ENCODE peak calls at places on chromosomes 11 and 22, in six cellular contexts. One of them, this sample, is unnamed.

GRCh38 chr11:65524010-65524746 is 705 bp upstream of the SCYL1 start:
- DNase-seq in neural progenitor cell: no peak
- DNase-seq in GM23248: peak; percentile 71
- DNase-seq in SK-N-SH: peak; percentile 54
- DNase-seq in OCI-LY7: no peak
- DNase-seq in GM23338: no peak
- DNase-seq in this sample: no peak

GRCh38 chr22:35051791-35052190 is 14.2 kb upstream of the ISX start:
- DNase-seq in GM23338: no peak
- DNase-seq in neural progenitor cell: no peak
- DNase-seq in SK-N-SH: no peak
- DNase-seq in OCI-LY7: no peak
- DNase-seq in GM23248: no peak
- DNase-seq in this sample: no peak

GRCh38 chr11:34274712-34275398 is 83.0 kb downstream of the ABTB2 start:
- DNase-seq in neural progenitor cell: no peak
- DNase-seq in OCI-LY7: no peak
- DNase-seq in GM23248: peak; percentile 99
- DNase-seq in GM23338: no peak
- DNase-seq in SK-N-SH: peak; percentile 56
- DNase-seq in this sample: peak; percentile 91

GRCh38 chr22:41687901-41688364 is 734 bp downstream of the SNU13 start:
- DNase-seq in neural progenitor cell: peak; percentile 54
- DNase-seq in GM23338: peak; percentile 63
- DNase-seq in GM23248: peak; percentile 62
- DNase-seq in OCI-LY7: peak; percentile 52
- DNase-seq in SK-N-SH: peak; percentile 27
- DNase-seq in this sample: peak; percentile 51

GRCh38 chr22:27810566-27810965 is 9.0 kb upstream of the MN1 start:
- DNase-seq in GM23248: peak; percentile 89
- DNase-seq in SK-N-SH: no peak
- DNase-seq in GM23338: no peak
- DNase-seq in neural progenitor cell: peak; percentile 42
- DNase-seq in OCI-LY7: no peak
- DNase-seq in this sample: peak; percentile 71

GRCh38 chr22:39546889-39547586 is 14.5 kb upstream of the RPS19BP1 start:
- DNase-seq in GM23248: peak; percentile 56
- DNase-seq in neural progenitor cell: no peak
- DNase-seq in OCI-LY7: no peak
- DNase-seq in GM23338: no peak
- DNase-seq in SK-N-SH: no peak
- DNase-seq in this sample: no peak

GRCh38 chr11:6572215-6572614 is 31.2 kb downstream of the RRP8 start:
- DNase-seq in GM23338: no peak
- DNase-seq in neural progenitor cell: no peak
- DNase-seq in OCI-LY7: no peak
- DNase-seq in SK-N-SH: no peak
- DNase-seq in GM23248: peak; percentile 86
- DNase-seq in this sample: no peak

GRCh38 chr11:118996926-118997626 is 862 bp upstream of the CENATAC start:
- DNase-seq in OCI-LY7: peak; percentile 69
- DNase-seq in neural progenitor cell: peak; percentile 18
- DNase-seq in GM23338: peak; percentile 63
- DNase-seq in GM23248: peak; percentile 66
- DNase-seq in SK-N-SH: peak; percentile 66
- DNase-seq in this sample: no peak

GRCh38 chr11:11420512-11420911 is 67.5 kb upstream of the CSNK2A3 start:
- DNase-seq in OCI-LY7: no peak
- DNase-seq in GM23338: no peak
- DNase-seq in SK-N-SH: no peak
- DNase-seq in GM23248: no peak
- DNase-seq in neural progenitor cell: no peak
- DNase-seq in this sample: no peak

GRCh38 chr11:100830978-100831732 is 144.1 kb downstream of the ARHGAP42 start:
- DNase-seq in OCI-LY7: no peak
- DNase-seq in GM23338: peak; percentile 30
- DNase-seq in SK-N-SH: no peak
- DNase-seq in neural progenitor cell: no peak
- DNase-seq in GM23248: peak; percentile 69
- DNase-seq in this sample: peak; percentile 23

GRCh38 chr11:117816846-117817212 is 7.7 kb downstream of the FXYD2 start:
- DNase-seq in neural progenitor cell: no peak
- DNase-seq in GM23248: no peak
- DNase-seq in GM23338: no peak
- DNase-seq in OCI-LY7: no peak
- DNase-seq in SK-N-SH: no peak
- DNase-seq in this sample: no peak

GRCh38 chr22:21839765-21840140 is 27.7 kb downstream of the MAPK1 start:
- DNase-seq in OCI-LY7: no peak
- DNase-seq in GM23338: no peak
- DNase-seq in GM23248: no peak
- DNase-seq in neural progenitor cell: no peak
- DNase-seq in SK-N-SH: no peak
- DNase-seq in this sample: no peak

GRCh38 chr22:34622602-34623001 is 443.4 kb upstream of the ISX start:
- DNase-seq in GM23338: no peak
- DNase-seq in SK-N-SH: no peak
- DNase-seq in GM23248: no peak
- DNase-seq in neural progenitor cell: no peak
- DNase-seq in OCI-LY7: no peak
- DNase-seq in this sample: no peak

GRCh38 chr11:65529475-65530156 is 4.7 kb downstream of the SCYL1 start:
- DNase-seq in neural progenitor cell: no peak
- DNase-seq in GM23338: no peak
- DNase-seq in SK-N-SH: peak; percentile 4
- DNase-seq in OCI-LY7: no peak
- DNase-seq in GM23248: no peak
- DNase-seq in this sample: no peak

GRCh38 chr11:78961186-78961782 is 386.6 kb upstream of the NARS2 start:
- DNase-seq in SK-N-SH: peak; percentile 66
- DNase-seq in GM23338: peak; percentile 89
- DNase-seq in GM23248: peak; percentile 29
- DNase-seq in neural progenitor cell: peak; percentile 68
- DNase-seq in OCI-LY7: no peak
- DNase-seq in this sample: peak; percentile 57

GRCh38 chr11:80948781-80949180 is 1508.0 kb upstream of the TENM4 start:
- DNase-seq in GM23248: no peak
- DNase-seq in GM23338: no peak
- DNase-seq in OCI-LY7: no peak
- DNase-seq in SK-N-SH: no peak
- DNase-seq in neural progenitor cell: no peak
- DNase-seq in this sample: no peak

GRCh38 chr11:71527576-71528210 is 626 bp downstream of the KRTAP5-7 start:
- DNase-seq in OCI-LY7: no peak
- DNase-seq in GM23338: no peak
- DNase-seq in neural progenitor cell: no peak
- DNase-seq in SK-N-SH: no peak
- DNase-seq in GM23248: no peak
- DNase-seq in this sample: no peak

GRCh38 chr11:78660451-78660850 is 85.8 kb upstream of the NARS2 start:
- DNase-seq in OCI-LY7: no peak
- DNase-seq in GM23248: peak; percentile 49
- DNase-seq in SK-N-SH: no peak
- DNase-seq in GM23338: no peak
- DNase-seq in neural progenitor cell: no peak
- DNase-seq in this sample: no peak

GRCh38 chr11:69115586-69116560 is 39.9 kb upstream of the SMIM38 start:
- DNase-seq in GM23248: no peak
- DNase-seq in OCI-LY7: no peak
- DNase-seq in GM23338: no peak
- DNase-seq in SK-N-SH: no peak
- DNase-seq in neural progenitor cell: no peak
- DNase-seq in this sample: no peak

GRCh38 chr11:117199061-117199915 is at the start of gene TAGLN:
- DNase-seq in SK-N-SH: no peak
- DNase-seq in GM23338: peak; percentile 95
- DNase-seq in GM23248: peak; percentile 93
- DNase-seq in neural progenitor cell: peak; percentile 84
- DNase-seq in OCI-LY7: no peak
- DNase-seq in this sample: peak; percentile 78

GRCh38 chr11:83367745-83368144 is 81.6 kb upstream of the CCDC90B start:
- DNase-seq in SK-N-SH: no peak
- DNase-seq in OCI-LY7: no peak
- DNase-seq in GM23248: no peak
- DNase-seq in GM23338: peak; percentile 20
- DNase-seq in neural progenitor cell: peak; percentile 65
- DNase-seq in this sample: no peak

GRCh38 chr22:44196731-44197131 is 16.0 kb downstream of the PARVG start:
- DNase-seq in GM23338: no peak
- DNase-seq in neural progenitor cell: no peak
- DNase-seq in SK-N-SH: no peak
- DNase-seq in GM23248: no peak
- DNase-seq in OCI-LY7: no peak
- DNase-seq in this sample: no peak

GRCh38 chr11:121300972-121301699 is 8.6 kb downstream of the SC5D start:
- DNase-seq in GM23248: no peak
- DNase-seq in GM23338: no peak
- DNase-seq in SK-N-SH: no peak
- DNase-seq in neural progenitor cell: no peak
- DNase-seq in OCI-LY7: no peak
- DNase-seq in this sample: no peak

GRCh38 chr11:133243832-133244231 is 288.5 kb downstream of the OPCML start:
- DNase-seq in GM23338: peak; percentile 68
- DNase-seq in OCI-LY7: no peak
- DNase-seq in neural progenitor cell: peak; percentile 9
- DNase-seq in SK-N-SH: no peak
- DNase-seq in GM23248: no peak
- DNase-seq in this sample: no peak

GRCh38 chr11:27279491-27279890 is 83.5 kb downstream of the CCDC34 start:
- DNase-seq in SK-N-SH: no peak
- DNase-seq in neural progenitor cell: no peak
- DNase-seq in GM23248: no peak
- DNase-seq in OCI-LY7: no peak
- DNase-seq in GM23338: no peak
- DNase-seq in this sample: no peak

GRCh38 chr11:89016214-89016613 is 49.6 kb downstream of the GRM5 start:
- DNase-seq in GM23338: no peak
- DNase-seq in neural progenitor cell: no peak
- DNase-seq in OCI-LY7: no peak
- DNase-seq in GM23248: no peak
- DNase-seq in SK-N-SH: no peak
- DNase-seq in this sample: no peak

GRCh38 chr11:94400839-94401772 is at the start of gene GPR83:
- DNase-seq in OCI-LY7: no peak
- DNase-seq in SK-N-SH: peak; percentile 73
- DNase-seq in GM23248: peak; percentile 49
- DNase-seq in neural progenitor cell: peak; percentile 75
- DNase-seq in GM23338: peak; percentile 75
- DNase-seq in this sample: peak; percentile 29

GRCh38 chr22:46464296-46464695 is 73.1 kb downstream of the CELSR1 start:
- DNase-seq in GM23338: no peak
- DNase-seq in neural progenitor cell: no peak
- DNase-seq in OCI-LY7: no peak
- DNase-seq in SK-N-SH: no peak
- DNase-seq in GM23248: no peak
- DNase-seq in this sample: no peak

GRCh38 chr22:38137876-38138687 is 27.6 kb upstream of the BAIAP2L2 start:
- DNase-seq in GM23338: no peak
- DNase-seq in neural progenitor cell: no peak
- DNase-seq in SK-N-SH: no peak
- DNase-seq in OCI-LY7: no peak
- DNase-seq in GM23248: no peak
- DNase-seq in this sample: no peak
- TF ChIP-seq EZH2phosphoT487 in GM23338: no peak
- TF ChIP-seq EZH2phosphoT487 in neural progenitor cell: no peak
- TF ChIP-seq EZH2phosphoT487 in SK-N-SH: no peak
- TF ChIP-seq EZH2phosphoT487 in OCI-LY7: no peak
- TF ChIP-seq EZH2phosphoT487 in GM23248: no peak
- TF ChIP-seq EZH2phosphoT487 in this sample: no peak

DNA sequence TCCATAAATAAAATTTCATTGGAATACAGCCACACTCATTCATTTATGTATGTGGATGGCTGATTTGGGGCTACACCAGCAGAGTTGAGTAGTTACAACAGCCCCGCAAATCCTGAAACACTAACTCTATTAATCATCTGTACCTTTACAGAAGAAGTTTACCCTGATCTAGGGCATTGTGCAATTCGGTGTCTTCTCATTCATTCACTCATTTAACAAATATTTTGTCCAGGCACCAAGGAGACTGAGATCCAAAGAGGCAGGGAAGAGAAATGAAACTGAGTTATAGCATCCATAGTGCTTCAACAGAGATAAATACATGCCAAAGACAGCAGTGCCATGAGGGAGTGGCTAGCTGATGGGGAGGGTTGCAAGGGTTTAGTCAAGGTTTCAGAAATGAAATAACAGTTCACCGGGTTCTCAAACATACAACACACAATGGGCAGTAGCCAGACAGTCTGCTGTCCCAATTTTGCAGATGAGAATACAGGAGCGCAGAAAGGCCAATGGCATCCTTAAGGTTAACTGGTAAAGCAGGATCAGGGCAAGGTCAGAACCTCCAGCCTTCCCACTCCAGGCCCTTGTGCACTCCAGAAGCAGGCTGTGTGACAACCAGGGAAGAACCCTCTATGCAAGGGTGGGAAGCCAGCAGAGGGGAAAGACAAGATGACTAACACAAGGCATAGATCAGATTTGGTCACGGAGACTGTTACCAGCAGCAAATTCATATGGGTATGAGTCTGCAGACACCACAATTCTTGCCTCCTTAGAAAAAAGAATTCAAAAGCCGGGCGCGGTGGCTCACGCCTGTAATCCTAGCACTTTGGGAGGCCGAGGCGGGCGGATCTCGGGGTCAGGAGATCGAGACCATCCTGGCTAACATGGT is 40.0 kb upstream of the MTNR1B start:
- DNase-seq in GM23338: no peak
- DNase-seq in SK-N-SH: no peak
- DNase-seq in GM23248: peak; percentile 58
- DNase-seq in neural progenitor cell: no peak
- DNase-seq in OCI-LY7: no peak
- DNase-seq in this sample: no peak
- H3K27ac ChIP-seq in GM23338: no peak overlapping the region
- H3K27ac ChIP-seq in SK-N-SH: no peak overlapping the region
- H3K27ac ChIP-seq in GM23248: peak overlapping the region; percentile 54
- H3K27ac ChIP-seq in neural progenitor cell: no peak overlapping the region
- H3K27ac ChIP-seq in OCI-LY7: no peak overlapping the region
- H3K27ac ChIP-seq in this sample: no peak overlapping the region

DNA sequence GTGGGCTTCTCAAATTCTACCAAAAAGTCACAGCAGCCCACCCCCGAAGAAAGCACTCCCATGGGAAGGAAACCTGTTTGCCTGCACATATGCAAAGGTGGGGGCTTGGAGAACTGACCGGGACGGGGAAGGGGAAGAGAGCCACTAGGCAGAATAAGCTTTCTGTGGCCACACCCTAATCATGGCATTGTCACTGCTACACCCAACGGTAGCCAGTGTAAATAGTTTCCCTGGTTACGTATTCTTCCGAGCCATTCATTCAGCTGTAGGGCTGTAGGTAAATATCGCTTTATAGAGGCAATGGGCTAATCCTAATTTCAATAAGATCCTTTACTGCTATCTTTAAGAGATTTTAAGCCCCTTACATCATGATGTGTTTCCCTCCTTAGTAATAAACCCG is 61.7 kb downstream of the PRDM11 start:
- DNase-seq in GM23338: peak; percentile 14
- DNase-seq in GM23248: no peak
- DNase-seq in OCI-LY7: no peak
- DNase-seq in SK-N-SH: no peak
- DNase-seq in neural progenitor cell: no peak
- DNase-seq in this sample: no peak
- TF ChIP-seq EZH2phosphoT487 in GM23338: no peak
- TF ChIP-seq EZH2phosphoT487 in GM23248: no peak
- TF ChIP-seq EZH2phosphoT487 in OCI-LY7: no peak
- TF ChIP-seq EZH2phosphoT487 in SK-N-SH: no peak
- TF ChIP-seq EZH2phosphoT487 in neural progenitor cell: no peak
- TF ChIP-seq EZH2phosphoT487 in this sample: no peak

GRCh38 chr22:22902247-22902962 is 14.8 kb downstream of the IGLL5 start:
- DNase-seq in neural progenitor cell: no peak
- DNase-seq in OCI-LY7: no peak
- DNase-seq in SK-N-SH: no peak
- DNase-seq in GM23248: no peak
- DNase-seq in GM23338: no peak
- DNase-seq in this sample: no peak
- H3K27ac ChIP-seq in neural progenitor cell: no peak overlapping the region
- H3K27ac ChIP-seq in OCI-LY7: peak overlapping the region; percentile 39
- H3K27ac ChIP-seq in SK-N-SH: no peak overlapping the region
- H3K27ac ChIP-seq in GM23248: no peak overlapping the region
- H3K27ac ChIP-seq in GM23338: no peak overlapping the region
- H3K27ac ChIP-seq in this sample: no peak overlapping the region

This sample was measured in hepatocyte.